ENCODE peak calls at places on chromosomes 3 and 15, in ten cellular contexts. W is adrenal gland; Q is CD4-positive, CD25-positive, alpha-beta regulatory T cell; L is tibial artery; P is mucosa of descending colon; H is CD8-positive, alpha-beta memory T cell; Z is GM23338; D is Caco-2; U is Peyer's patch; S is Panc1. Y is an unnamed sample.

GRCh38 chr3:19046440-19046839 is 101.9 kb upstream of the KCNH8 start:
- DNase-seq in Z (peak; percentile 3), Q (no peak), H (no peak), U (no peak), W (no peak), D (no peak), L (no peak), S (no peak), P (no peak), Y (no peak)

GRCh38 chr3:48395714-48396113 is 23.7 kb downstream of the FBXW12 start:
- DNase-seq in H (no peak), P (no peak), S (no peak), U (no peak), D (no peak), W (no peak), L (no peak), Q (no peak), Z (no peak), Y (no peak)

GRCh38 chr3:48548731-48549705 is 7.6 kb downstream of the PFKFB4 start:
- DNase-seq in Q (peak; percentile 77), H (peak; percentile 66), D (peak; percentile 80), U (peak; percentile 85), Z (peak; percentile 90), W (peak; percentile 88), S (no peak), P (peak; percentile 89), L (peak; percentile 93), Y (peak; percentile 89)

GRCh38 chr3:130386604-130387263 is 41.3 kb downstream of the COL6A5 start:
- DNase-seq in U (no peak), H (no peak), Z (no peak), Q (no peak), P (no peak), D (no peak), S (no peak), W (no peak), L (no peak), Y (no peak)

GRCh38 chr3:190996376-190996775 is 133.9 kb upstream of the GMNC start:
- DNase-seq in Z (no peak), L (no peak), H (no peak), P (no peak), U (no peak), S (no peak), Q (no peak), W (no peak), D (no peak), Y (no peak)

GRCh38 chr3:52004158-52004787 is 8.6 kb upstream of the RPL29 start:
- DNase-seq in L (no peak), P (no peak), S (no peak), U (no peak), Z (peak; percentile 81), H (no peak), D (no peak), Q (no peak), W (no peak), Y (peak; percentile 67)

GRCh38 chr3:13149331-13150203 is 76.3 kb upstream of the IQSEC1 start:
- DNase-seq in Z (no peak), D (peak; percentile 21), P (no peak), Q (no peak), W (no peak), H (no peak), L (peak; percentile 33), U (peak; percentile 20), S (no peak), Y (no peak)

GRCh38 chr3:167001374-167001773 is 378.7 kb downstream of the ZBBX start:
- DNase-seq in H (no peak), P (no peak), Z (no peak), L (no peak), W (no peak), Q (no peak), D (no peak), U (no peak), S (no peak), Y (no peak)

GRCh38 chr3:57951106-57951882 is 56.9 kb upstream of the FLNB start:
- DNase-seq in W (peak; percentile 79), L (peak; percentile 92), D (peak; percentile 56), P (peak; percentile 50), U (peak; percentile 69), S (no peak), Q (no peak), Z (no peak), H (no peak), Y (peak; percentile 81)

GRCh38 chr15:51004103-51004536 is 90.6 kb downstream of the TNFAIP8L3 start:
- DNase-seq in D (peak; percentile 45), U (no peak), S (no peak), Q (no peak), Z (peak; percentile 70), W (no peak), P (no peak), H (no peak), L (no peak), Y (no peak)

GRCh38 chr15:51076142-51076897 is 18.4 kb downstream of the TNFAIP8L3 start:
- DNase-seq in Q (no peak), W (no peak), H (no peak), P (no peak), S (no peak), U (no peak), L (peak; percentile 67), D (no peak), Z (no peak), Y (no peak)

GRCh38 chr3:52090131-52090548 is 33.8 kb upstream of the DUSP7 start:
- DNase-seq in Q (no peak), W (peak; percentile 58), Z (no peak), S (no peak), L (peak; percentile 91), U (no peak), D (no peak), H (no peak), P (peak; percentile 9), Y (no peak)

GRCh38 chr3:31947671-31948091 is 33.4 kb downstream of the OSBPL10 start:
- DNase-seq in U (no peak), D (no peak), W (no peak), Q (no peak), S (no peak), P (no peak), Z (no peak), L (no peak), H (no peak), Y (no peak)

GRCh38 chr3:127073931-127074820 is 91.3 kb downstream of the PLXNA1 start:
- DNase-seq in H (no peak), D (no peak), Q (no peak), L (peak; percentile 64), W (peak; percentile 22), P (no peak), U (peak; percentile 16), Z (no peak), S (no peak), Y (no peak)

GRCh38 chr3:9311265-9311664 is 51.6 kb upstream of the THUMPD3 start:
- DNase-seq in U (no peak), D (no peak), L (no peak), P (no peak), H (no peak), W (peak; percentile 36), Q (no peak), Z (no peak), S (no peak), Y (no peak)

GRCh38 chr3:9314796-9315195 is 48.1 kb upstream of the THUMPD3 start:
- DNase-seq in U (no peak), S (no peak), L (no peak), D (no peak), H (no peak), P (no peak), Q (no peak), Z (no peak), W (no peak), Y (no peak)

GRCh38 chr3:9322780-9323179 is 40.1 kb upstream of the THUMPD3 start:
- DNase-seq in D (no peak), H (no peak), U (no peak), W (no peak), S (no peak), Q (no peak), Z (no peak), P (no peak), L (no peak), Y (no peak)

GRCh38 chr3:9316881-9317341 is 45.9 kb upstream of the THUMPD3 start:
- DNase-seq in Q (no peak), P (peak; percentile 34), L (no peak), H (no peak), U (no peak), S (no peak), Z (peak; percentile 60), D (no peak), W (peak; percentile 25), Y (no peak)
- H3K4me3 ChIP-seq in Q (no peak overlapping the region), P (no peak overlapping the region), L (peak overlapping the region; percentile 52), H (no peak overlapping the region), U (no peak overlapping the region), S (no peak overlapping the region), Z (peak overlapping the region; percentile 17), D (no peak overlapping the region), W (no peak overlapping the region), Y (peak overlapping the region; percentile 54)

GRCh38 chr15:78075490-78076230 is 1.9 kb downstream of the TBC1D2B start:
- DNase-seq in L (peak; percentile 82), Z (peak; percentile 83), P (peak; percentile 64), S (no peak), U (peak; percentile 58), W (peak; percentile 74), H (no peak), D (no peak), Q (no peak), Y (no peak)
- H3K4me1 ChIP-seq in L (peaks cover 35% of the 10 kb centered on the region), Z (peaks cover 34% of the 10 kb centered on the region), P (peaks cover 51% of the 10 kb centered on the region), S (peaks cover 40% of the 10 kb centered on the region), U (no peaks in the 10 kb centered on the region), W (peaks cover 41% of the 10 kb centered on the region), H (peaks cover 48% of the 10 kb centered on the region), D (peaks cover 9% of the 10 kb centered on the region), Q (peaks cover 56% of the 10 kb centered on the region), Y (peaks cover 65% of the 10 kb centered on the region)

GRCh38 chr15:41852736-41853135 is 14.1 kb downstream of the PLA2G4B start:
- DNase-seq in Q (no peak), D (no peak), P (no peak), L (no peak), U (no peak), Z (no peak), W (no peak), S (no peak), H (no peak), Y (no peak)

GRCh38 chr15:41853191-41853590 is 14.5 kb downstream of the PLA2G4B start:
- DNase-seq in W (no peak), L (no peak), Q (no peak), U (no peak), S (no peak), Z (no peak), D (no peak), P (no peak), H (no peak), Y (no peak)

GRCh38 chr15:41855121-41855941 is 16.7 kb downstream of the PLA2G4B start:
- DNase-seq in S (no peak), W (no peak), L (no peak), P (no peak), H (no peak), Z (no peak), U (no peak), Q (no peak), D (no peak), Y (no peak)

GRCh38 chr15:41854443-41854842 is 15.8 kb downstream of the PLA2G4B start:
- DNase-seq in P (no peak), L (no peak), D (no peak), U (no peak), H (no peak), Z (no peak), W (no peak), Q (no peak), S (no peak), Y (no peak)

GRCh38 chr15:41853831-41854230 is 15.2 kb downstream of the PLA2G4B start:
- DNase-seq in U (no peak), Q (no peak), L (no peak), P (no peak), S (no peak), Z (no peak), W (no peak), H (no peak), D (no peak), Y (no peak)
- H3K4me3 ChIP-seq in U (no peak overlapping the region), Q (no peak overlapping the region), L (no peak overlapping the region), P (no peak overlapping the region), S (no peak overlapping the region), Z (no peak overlapping the region), W (no peak overlapping the region), H (no peak overlapping the region), D (no peak overlapping the region), Y (no peak overlapping the region)

GRCh38 chr15:85929786-85930185 is 135.1 kb upstream of the KLHL25 start:
- DNase-seq in S (no peak), Z (no peak), H (no peak), D (no peak), U (no peak), W (no peak), P (no peak), L (no peak), Q (no peak), Y (no peak)
- H3K4me1 ChIP-seq in S (no peaks in the 10 kb centered on the region), Z (peaks cover 16% of the 10 kb centered on the region), H (peaks cover 26% of the 10 kb centered on the region), D (no peaks in the 10 kb centered on the region), U (no peaks in the 10 kb centered on the region), W (no peaks in the 10 kb centered on the region), P (no peaks in the 10 kb centered on the region), L (no peaks in the 10 kb centered on the region), Q (peaks cover 22% of the 10 kb centered on the region), Y (no peaks in the 10 kb centered on the region)